ENCODE peak calls at places on chromosomes 11 and 22, in five cellular contexts. S is AG09319, I is cardiac muscle cell, Q is HL-60, Y is spleen. O is an unnamed sample.

GRCh38 chr11:39910087-39910486 is 1549.4 kb downstream of the LRRC4C start:
- DNase-seq in S (no peak), I (no peak), Q (no peak), Y (no peak), O (no peak)

GRCh38 chr22:30998329-30998728 is 29.3 kb downstream of the TUG1 start:
- DNase-seq in S (no peak), I (no peak), Q (no peak), Y (no peak), O (no peak)

GRCh38 chr22:22684605-22685561 is 40.5 kb downstream of the GGTLC2 start:
- DNase-seq in S (peak), I (peak), Q (peak), Y (peak), O (peak)

GRCh38 chr11:1863352-1864215 is 10.7 kb downstream of the LSP1 start:
- DNase-seq in S (peak), I (peak), Q (no peak), Y (peak), O (no peak)

GRCh38 chr22:47586038-47586437 is 823.6 kb downstream of the TBC1D22A start:
- DNase-seq in S (no peak), I (no peak), Q (no peak), Y (no peak), O (no peak)

GRCh38 chr11:82722236-82722635 is 11.4 kb downstream of the FAM181B start:
- DNase-seq in S (no peak), I (no peak), Q (no peak), Y (no peak), O (no peak)

GRCh38 chr11:2138436-2139117 is 612 bp downstream of the IGF2 start:
- DNase-seq in S (no peak), I (no peak), Q (no peak), Y (no peak), O (no peak)

GRCh38 chr22:44337658-44338004 is 24.9 kb upstream of the SHISAL1 start:
- DNase-seq in S (no peak), I (peak), Q (no peak), Y (no peak), O (no peak)

GRCh38 chr11:27700351-27701261 is at the start of gene BDNF:
- DNase-seq in S (no peak), I (peak), Q (no peak), Y (no peak), O (peak)

GRCh38 chr11:117827521-117828511 is 3.3 kb upstream of the FXYD2 start:
- DNase-seq in S (no peak), I (no peak), Q (no peak), Y (peak), O (peak)

GRCh38 chr22:28799834-28800307 is 498 bp downstream of the XBP1 start:
- DNase-seq in S (peak), I (peak), Q (no peak), Y (peak), O (peak)

GRCh38 chr11:66882540-66882939 is 25.7 kb downstream of the LRFN4 start:
- DNase-seq in S (no peak), I (no peak), Q (no peak), Y (no peak), O (no peak)

GRCh38 chr22:42247596-42247995 is 22.9 kb downstream of the TCF20 start:
- DNase-seq in S (no peak), I (no peak), Q (no peak), Y (no peak), O (no peak)

GRCh38 chr22:23268877-23269276 is 88.6 kb downstream of the BCR start:
- DNase-seq in S (no peak), I (no peak), Q (no peak), Y (no peak), O (no peak)

GRCh38 chr22:32327596-32328171 is 30.0 kb upstream of the RFPL3 start:
- DNase-seq in S (no peak), I (no peak), Q (no peak), Y (no peak), O (no peak)

DNA sequence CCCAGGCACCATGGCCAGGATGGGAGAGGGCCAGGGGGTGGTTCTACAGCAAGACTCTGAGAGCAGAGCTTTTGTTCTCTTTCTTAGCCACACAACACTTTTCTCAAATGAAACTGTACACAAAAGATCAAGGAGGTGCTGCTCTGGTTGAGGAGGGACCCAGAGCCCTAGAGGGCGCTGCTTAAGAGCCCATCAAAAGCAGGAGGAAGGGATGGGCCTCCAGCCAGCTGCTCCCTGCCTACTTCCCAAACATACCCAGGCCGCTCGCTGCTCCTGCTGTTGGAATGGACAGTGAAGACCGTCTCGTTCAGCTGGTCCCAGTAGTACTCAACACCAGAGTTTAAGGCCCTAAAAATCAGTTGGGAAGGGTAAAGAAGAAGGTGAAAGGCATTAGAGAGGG is 18.4 kb upstream of the CHRM4 start:
- DNase-seq in S (no peak), I (peak), Q (no peak), Y (no peak), O (no peak)
- TF ChIP-seq CTCF in S (no peak), I (peak), Q (no peak), Y (peak), O (peak)

GRCh38 chr11:13958596-13958995 is 3.9 kb upstream of the SPON1 start:
- DNase-seq in S (no peak), I (no peak), Q (no peak), Y (no peak), O (no peak)

GRCh38 chr11:13956988-13957387 is 5.5 kb upstream of the SPON1 start:
- DNase-seq in S (no peak), I (no peak), Q (no peak), Y (no peak), O (no peak)

GRCh38 chr11:13954591-13954990 is 7.9 kb upstream of the SPON1 start:
- DNase-seq in S (no peak), I (no peak), Q (no peak), Y (no peak), O (no peak)

GRCh38 chr11:13959001-13959400 is 3.5 kb upstream of the SPON1 start:
- DNase-seq in S (no peak), I (no peak), Q (no peak), Y (no peak), O (no peak)

GRCh38 chr11:13955971-13956421 is 6.5 kb upstream of the SPON1 start:
- DNase-seq in S (peak), I (peak), Q (peak), Y (no peak), O (peak)
- TF ChIP-seq CTCF in S (peak), I (peak), Q (peak), Y (peak), O (peak)

GRCh38 chr11:57335343-57336110 is at the start of gene SSRP1:
- DNase-seq in S (no peak), I (peak), Q (peak), Y (peak), O (peak)
- TF ChIP-seq CTCF in S (peak), I (no peak), Q (no peak), Y (no peak), O (no peak)

GRCh38 chr11:84947970-84948600 is 679.1 kb downstream of the DLG2 start:
- DNase-seq in S (no peak), I (no peak), Q (no peak), Y (no peak), O (no peak)

DNA sequence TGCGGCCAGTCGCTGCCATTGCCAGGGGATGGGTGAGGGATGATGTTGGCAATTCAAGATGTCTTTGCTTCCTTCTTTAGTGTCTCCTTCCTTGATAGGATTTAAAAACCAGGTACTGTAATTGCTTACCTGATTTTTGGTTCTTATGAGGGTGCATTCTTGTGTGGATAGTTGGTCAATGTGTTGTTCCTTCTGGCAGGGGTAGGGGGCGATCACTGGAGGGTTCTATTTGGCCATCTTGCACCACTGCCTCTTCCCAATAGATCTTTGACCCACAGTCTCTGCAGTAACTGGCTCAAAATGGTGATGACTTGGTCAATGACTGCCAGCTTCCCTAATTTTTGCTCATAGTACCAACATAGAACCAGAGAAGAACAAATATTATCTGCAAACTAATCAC is 680.1 kb downstream of the DLG2 start:
- DNase-seq in S (no peak), I (no peak), Q (no peak), Y (no peak), O (no peak)
- TF ChIP-seq CTCF in S (no peak), I (no peak), Q (no peak), Y (no peak), O (no peak)

GRCh38 chr11:64206457-64207246 is at the start of gene FERMT3:
- DNase-seq in S (no peak), I (no peak), Q (peak), Y (peak), O (no peak)

GRCh38 chr11:64209563-64209843 is 3.0 kb downstream of the FERMT3 start:
- DNase-seq in S (no peak), I (no peak), Q (no peak), Y (no peak), O (no peak)

GRCh38 chr11:64208086-64208795 is 1.7 kb downstream of the FERMT3 start:
- DNase-seq in S (no peak), I (no peak), Q (no peak), Y (peak), O (no peak)

GRCh38 chr11:64208796-64209562 is 2.5 kb downstream of the FERMT3 start:
- DNase-seq in S (no peak), I (no peak), Q (no peak), Y (no peak), O (no peak)

GRCh38 chr11:64207247-64208085 is 945 bp downstream of the FERMT3 start:
- DNase-seq in S (no peak), I (peak), Q (peak), Y (peak), O (no peak)
- TF ChIP-seq CTCF in S (no peak), I (no peak), Q (no peak), Y (no peak), O (no peak)

GRCh38 chr22:50190182-50190951 is 4.7 kb downstream of the TRABD start:
- DNase-seq in S (peak), I (peak), Q (peak), Y (peak), O (no peak)
- TF ChIP-seq CTCF in S (peak), I (peak), Q (peak), Y (peak), O (peak)

DNA sequence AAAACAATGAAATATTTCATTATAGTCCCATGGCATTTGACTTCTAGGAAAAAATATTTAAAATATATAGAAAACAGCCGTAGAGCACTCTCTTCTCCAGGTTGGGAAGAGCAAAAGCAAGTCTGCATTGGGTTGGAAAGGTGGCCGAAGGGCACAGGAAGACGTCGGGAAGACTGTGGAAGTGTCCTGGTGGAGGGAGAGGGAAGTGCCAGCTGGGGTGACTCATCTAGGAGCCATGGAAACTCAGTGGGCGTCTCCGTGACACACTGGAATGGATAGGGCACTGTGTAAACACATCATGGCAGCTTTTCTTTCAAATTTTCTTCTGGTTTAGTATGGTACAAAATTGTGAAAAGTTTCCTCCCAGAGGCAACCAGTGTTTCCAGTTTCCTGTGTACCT is 12.7 kb downstream of the GTPBP1 start:
- DNase-seq in S (peak), I (peak), Q (no peak), Y (no peak), O (no peak)
- TF ChIP-seq CTCF in S (peak), I (peak), Q (no peak), Y (peak), O (peak)

DNA sequence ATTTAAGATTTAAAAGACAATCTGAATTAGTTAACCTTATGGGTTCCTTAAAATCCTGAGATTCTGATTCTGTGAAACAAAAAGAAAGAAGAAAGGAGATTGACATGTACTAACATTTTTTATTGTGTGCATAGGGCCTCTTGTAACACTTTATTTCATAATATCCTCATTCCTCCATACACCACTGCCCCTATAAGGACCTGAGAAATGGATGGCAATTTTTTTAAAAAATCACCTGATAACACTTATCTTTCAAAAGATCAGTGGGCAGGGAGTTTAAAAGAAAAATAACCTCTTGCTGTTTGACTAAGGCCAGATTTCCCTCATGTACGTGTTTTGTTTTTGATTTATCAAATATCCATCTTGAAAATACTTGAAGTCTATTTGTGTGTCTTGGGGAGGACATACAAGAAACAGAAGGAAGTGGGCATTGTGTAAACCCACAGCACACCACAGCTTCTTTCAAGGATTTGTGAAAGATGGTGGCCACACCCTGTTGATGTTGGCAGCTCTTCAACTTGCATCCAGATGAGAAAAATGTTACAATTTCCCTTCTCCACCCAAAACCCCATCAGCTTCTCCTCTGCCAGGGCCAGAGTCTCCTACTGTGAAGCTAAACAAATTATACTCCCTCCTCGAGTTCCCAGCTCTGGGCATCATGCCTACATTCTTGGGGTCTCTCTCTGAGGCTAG is 35.0 kb upstream of the MPEG1 start:
- DNase-seq in S (peak), I (peak), Q (peak), Y (no peak), O (no peak)
- TF ChIP-seq CTCF in S (no peak), I (no peak), Q (no peak), Y (no peak), O (no peak)

O was measured in progenitor cell of endocrine pancreas.